ENCODE peak calls at places on chromosomes 5 and 9, in ten cellular contexts. A is Kasumi-1, T is lung, P is heart right ventricle, D is erythroblast, V is COR-L47, H is DMS153, Y is anterior cingulate cortex, Z is PC-9, O is HL-60. F is an unnamed sample.

GRCh38 chr9:28774433-28775029 is 1201.2 kb upstream of the C9orf72 start:
- DNase-seq in D (peak; percentile 45), H (peak; percentile 55), T (no peak), Y (no peak), Z (no peak), P (no peak), A (peak; percentile 41), V (peak; percentile 44), O (no peak), F (no peak)

GRCh38 chr5:173302546-173303155 is 25.6 kb downstream of the STC2 start:
- DNase-seq in D (no peak), A (no peak), V (peak; percentile 85), P (no peak), Y (no peak), H (no peak), O (no peak), T (no peak), Z (peak; percentile 93), F (no peak)

GRCh38 chr5:157290981-157291711 is 25.2 kb downstream of the CYFIP2 start:
- DNase-seq in D (no peak), A (no peak), V (no peak), T (no peak), H (no peak), Z (no peak), O (no peak), Y (no peak), P (no peak), F (peak; percentile 50)

GRCh38 chr9:36759141-36759540 is 186.4 kb downstream of the MELK start:
- DNase-seq in T (no peak), P (no peak), H (no peak), D (no peak), Y (no peak), O (no peak), A (no peak), Z (peak; percentile 26), V (no peak), F (no peak)

GRCh38 chr9:33939924-33940874 is 108.5 kb downstream of the UBAP2 start:
- DNase-seq in Z (no peak), A (no peak), P (no peak), T (no peak), O (no peak), V (peak; percentile 35), D (no peak), Y (no peak), H (no peak), F (no peak)

GRCh38 chr9:114693248-114693895 is 11.4 kb upstream of the TEX48 start:
- DNase-seq in A (no peak), H (no peak), Y (no peak), O (no peak), V (no peak), P (no peak), D (no peak), Z (no peak), T (no peak), F (no peak)

GRCh38 chr5:157464518-157465171 is 4.6 kb downstream of the NIPAL4 start:
- DNase-seq in V (no peak), Z (peak; percentile 81), T (peak; percentile 58), Y (no peak), D (peak; percentile 81), P (no peak), H (no peak), O (peak; percentile 47), A (no peak), F (peak; percentile 77)

GRCh38 chr9:35645736-35646582 is 4.8 kb downstream of the SIT1 start:
- DNase-seq in H (peak; percentile 13), A (peak; percentile 51), V (no peak), Z (peak; percentile 61), D (no peak), P (no peak), T (no peak), O (no peak), Y (no peak), F (no peak)

GRCh38 chr5:121497176-121497575 is 354.5 kb upstream of the FTMT start:
- DNase-seq in D (no peak), P (no peak), H (no peak), Z (no peak), V (no peak), A (no peak), T (no peak), Y (no peak), O (no peak), F (no peak)

GRCh38 chr5:163347671-163348070 is 89.7 kb upstream of the CCNG1 start:
- DNase-seq in D (peak; percentile 80), Z (no peak), P (peak; percentile 35), A (peak; percentile 57), V (peak; percentile 14), T (peak; percentile 49), Y (peak; percentile 27), O (peak; percentile 38), H (no peak), F (no peak)

GRCh38 chr9:111965566-111966019 is 69.0 kb downstream of the UGCG start:
- DNase-seq in T (no peak), Y (no peak), Z (peak; percentile 87), H (no peak), V (no peak), A (no peak), O (no peak), D (no peak), P (no peak), F (no peak)

GRCh38 chr5:172123269-172123692 is 64.7 kb downstream of the STK10 start:
- DNase-seq in Z (no peak), T (peak; percentile 45), V (peak; percentile 51), Y (peak; percentile 62), O (no peak), D (peak; percentile 42), H (no peak), P (peak; percentile 90), A (no peak), F (peak; percentile 74)

GRCh38 chr9:16726718-16727451 is 143.6 kb downstream of the BNC2 start:
- DNase-seq in Y (peak; percentile 17), A (no peak), O (peak; percentile 1), V (peak; percentile 62), T (peak; percentile 81), D (no peak), Z (peak; percentile 65), H (peak; percentile 57), P (peak; percentile 47), F (peak; percentile 91)

GRCh38 chr5:177469061-177469628 is 4.3 kb downstream of the DBN1 start:
- DNase-seq in V (peak; percentile 63), D (no peak), O (no peak), A (no peak), T (no peak), P (no peak), Y (peak; percentile 81), H (no peak), Z (no peak), F (peak; percentile 78)

GRCh38 chr5:130571076-130571475 is 594.0 kb downstream of the HINT1 start:
- DNase-seq in P (no peak), H (no peak), D (no peak), A (no peak), O (no peak), V (no peak), T (no peak), Y (no peak), Z (no peak), F (no peak)

GRCh38 chr5:91850031-91850430 is 466.9 kb upstream of the ARRDC3 start:
- DNase-seq in V (no peak), A (no peak), T (no peak), P (no peak), D (no peak), Y (no peak), H (no peak), Z (no peak), O (no peak), F (no peak)

GRCh38 chr5:164636456-164636855 is 1131.0 kb downstream of the MAT2B start:
- DNase-seq in P (no peak), V (no peak), A (no peak), Z (no peak), Y (no peak), H (no peak), T (no peak), O (no peak), D (no peak), F (no peak)

GRCh38 chr5:68344447-68345111 is 129.0 kb downstream of the PIK3R1 start:
- DNase-seq in O (no peak), P (no peak), Y (no peak), D (peak; percentile 88), H (peak; percentile 44), Z (peak; percentile 79), T (no peak), A (no peak), V (no peak), F (no peak)

GRCh38 chr9:88236531-88237453 is 98.5 kb upstream of the SPATA31C2 start:
- DNase-seq in V (no peak), A (no peak), P (peak; percentile 44), T (no peak), D (no peak), H (no peak), Z (no peak), O (no peak), Y (peak; percentile 26), F (no peak)

GRCh38 chr9:76445976-76446375 is 13.0 kb upstream of the GCNT1 start:
- DNase-seq in O (no peak), T (no peak), H (no peak), Z (no peak), D (no peak), Y (no peak), A (peak; percentile 3), V (no peak), P (no peak), F (no peak)

GRCh38 chr5:117587111-117587510 is 1012.5 kb upstream of the SEMA6A start:
- DNase-seq in Z (no peak), Y (no peak), O (no peak), P (no peak), H (no peak), V (no peak), A (no peak), T (no peak), D (no peak), F (no peak)

GRCh38 chr5:15746833-15747232 is 246.9 kb downstream of the FBXL7 start:
- DNase-seq in H (no peak), D (no peak), P (no peak), T (no peak), A (no peak), O (no peak), V (no peak), Y (no peak), Z (no peak), F (no peak)

GRCh38 chr5:137615171-137615775 is 116.1 kb upstream of the SPOCK1 start:
- DNase-seq in H (no peak), A (no peak), V (no peak), T (no peak), Z (no peak), Y (no peak), D (no peak), O (no peak), P (no peak), F (peak; percentile 47)

GRCh38 chr9:16062542-16063240 is 509.8 kb downstream of the CCDC171 start:
- DNase-seq in Y (no peak), A (no peak), Z (peak; percentile 87), O (no peak), V (no peak), H (no peak), P (no peak), D (no peak), T (no peak), F (no peak)

GRCh38 chr9:28853487-28853886 is 1280.2 kb upstream of the C9orf72 start:
- DNase-seq in H (no peak), V (no peak), O (no peak), P (no peak), Z (no peak), D (no peak), T (no peak), A (peak; percentile 5), Y (no peak), F (no peak)

GRCh38 chr9:19999491-20000057 is 210.7 kb upstream of the SLC24A2 start:
- DNase-seq in O (no peak), H (no peak), T (no peak), P (no peak), Z (no peak), A (no peak), V (no peak), Y (no peak), D (no peak), F (no peak)

GRCh38 chr5:149895416-149896345 is 48.9 kb downstream of the PDE6A start:
- DNase-seq in Z (no peak), P (no peak), Y (no peak), V (no peak), H (no peak), A (no peak), D (no peak), T (no peak), O (no peak), F (no peak)

GRCh38 chr9:107588393-107588792 is 98.8 kb upstream of the KLF4 start:
- DNase-seq in V (no peak), O (no peak), H (peak; percentile 29), T (no peak), A (no peak), D (no peak), Z (no peak), P (no peak), Y (no peak), F (no peak)